ENCODE peak calls at places on chromosome 18, in ten cellular contexts. One of them, this sample, is unnamed.

GRCh38 chr18:50446629-50447028 is 71.8 kb downstream of the SKA1 start:
- DNase-seq in breast epithelium: no peak
- DNase-seq in brain microvascular endothelial cell: no peak
- DNase-seq in hepatocyte: no peak
- DNase-seq in IMR-90: no peak
- DNase-seq in ovary: no peak
- DNase-seq in adrenal gland: no peak
- DNase-seq in CD8-positive, alpha-beta T cell: no peak
- DNase-seq in K562: no peak
- DNase-seq in left ventricle myocardium inferior: no peak
- DNase-seq in this sample: no peak

GRCh38 chr18:65544701-65545100 is 206.1 kb upstream of the CDH7 start:
- DNase-seq in breast epithelium: no peak
- DNase-seq in brain microvascular endothelial cell: no peak
- DNase-seq in hepatocyte: no peak
- DNase-seq in IMR-90: no peak
- DNase-seq in ovary: no peak
- DNase-seq in adrenal gland: no peak
- DNase-seq in CD8-positive, alpha-beta T cell: no peak
- DNase-seq in K562: no peak
- DNase-seq in left ventricle myocardium inferior: no peak
- DNase-seq in this sample: no peak

GRCh38 chr18:55272510-55273243 is 313.4 kb upstream of the CCDC68 start:
- DNase-seq in breast epithelium: no peak
- DNase-seq in brain microvascular endothelial cell: no peak
- DNase-seq in hepatocyte: no peak
- DNase-seq in IMR-90: peak
- DNase-seq in ovary: no peak
- DNase-seq in adrenal gland: no peak
- DNase-seq in CD8-positive, alpha-beta T cell: no peak
- DNase-seq in K562: no peak
- DNase-seq in left ventricle myocardium inferior: no peak
- DNase-seq in this sample: no peak

GRCh38 chr18:57561728-57562423 is 24.6 kb downstream of the FECH start:
- DNase-seq in breast epithelium: no peak
- DNase-seq in brain microvascular endothelial cell: peak
- DNase-seq in hepatocyte: peak
- DNase-seq in IMR-90: peak
- DNase-seq in ovary: no peak
- DNase-seq in adrenal gland: no peak
- DNase-seq in CD8-positive, alpha-beta T cell: no peak
- DNase-seq in K562: peak
- DNase-seq in left ventricle myocardium inferior: no peak
- DNase-seq in this sample: no peak

GRCh38 chr18:46152808-46153617 is 48.8 kb downstream of the HAUS1 start:
- DNase-seq in breast epithelium: no peak
- DNase-seq in brain microvascular endothelial cell: no peak
- DNase-seq in hepatocyte: no peak
- DNase-seq in IMR-90: no peak
- DNase-seq in ovary: no peak
- DNase-seq in adrenal gland: no peak
- DNase-seq in CD8-positive, alpha-beta T cell: no peak
- DNase-seq in K562: peak
- DNase-seq in left ventricle myocardium inferior: no peak
- DNase-seq in this sample: no peak

GRCh38 chr18:74351354-74351753 is 35.7 kb downstream of the C18orf63 start:
- DNase-seq in breast epithelium: no peak
- DNase-seq in brain microvascular endothelial cell: peak
- DNase-seq in hepatocyte: no peak
- DNase-seq in IMR-90: peak
- DNase-seq in ovary: no peak
- DNase-seq in adrenal gland: no peak
- DNase-seq in CD8-positive, alpha-beta T cell: no peak
- DNase-seq in K562: no peak
- DNase-seq in left ventricle myocardium inferior: no peak
- DNase-seq in this sample: no peak

GRCh38 chr18:7117390-7118355 is at the start of gene LAMA1:
- DNase-seq in breast epithelium: no peak
- DNase-seq in brain microvascular endothelial cell: no peak
- DNase-seq in hepatocyte: peak
- DNase-seq in IMR-90: peak
- DNase-seq in ovary: peak
- DNase-seq in adrenal gland: no peak
- DNase-seq in CD8-positive, alpha-beta T cell: no peak
- DNase-seq in K562: no peak
- DNase-seq in left ventricle myocardium inferior: no peak
- DNase-seq in this sample: no peak

GRCh38 chr18:38563396-38563980 is 997.9 kb upstream of the CELF4 start:
- DNase-seq in breast epithelium: no peak
- DNase-seq in brain microvascular endothelial cell: no peak
- DNase-seq in hepatocyte: no peak
- DNase-seq in IMR-90: no peak
- DNase-seq in ovary: no peak
- DNase-seq in adrenal gland: no peak
- DNase-seq in CD8-positive, alpha-beta T cell: no peak
- DNase-seq in K562: no peak
- DNase-seq in left ventricle myocardium inferior: no peak
- DNase-seq in this sample: no peak

GRCh38 chr18:63160172-63160995 is 159.2 kb downstream of the BCL2 start:
- DNase-seq in breast epithelium: no peak
- DNase-seq in brain microvascular endothelial cell: no peak
- DNase-seq in hepatocyte: no peak
- DNase-seq in IMR-90: no peak
- DNase-seq in ovary: no peak
- DNase-seq in adrenal gland: no peak
- DNase-seq in CD8-positive, alpha-beta T cell: no peak
- DNase-seq in K562: no peak
- DNase-seq in left ventricle myocardium inferior: no peak
- DNase-seq in this sample: no peak

GRCh38 chr18:22168360-22168921 is 948 bp upstream of the GATA6 start:
- DNase-seq in breast epithelium: no peak
- DNase-seq in brain microvascular endothelial cell: no peak
- DNase-seq in hepatocyte: peak
- DNase-seq in IMR-90: no peak
- DNase-seq in ovary: no peak
- DNase-seq in adrenal gland: peak
- DNase-seq in CD8-positive, alpha-beta T cell: no peak
- DNase-seq in K562: peak
- DNase-seq in left ventricle myocardium inferior: no peak
- DNase-seq in this sample: peak

GRCh38 chr18:70621710-70622109 is 332.9 kb downstream of the SOCS6 start:
- DNase-seq in breast epithelium: no peak
- DNase-seq in brain microvascular endothelial cell: no peak
- DNase-seq in hepatocyte: no peak
- DNase-seq in IMR-90: no peak
- DNase-seq in ovary: no peak
- DNase-seq in adrenal gland: no peak
- DNase-seq in CD8-positive, alpha-beta T cell: no peak
- DNase-seq in K562: no peak
- DNase-seq in left ventricle myocardium inferior: no peak
- DNase-seq in this sample: no peak

DNA sequence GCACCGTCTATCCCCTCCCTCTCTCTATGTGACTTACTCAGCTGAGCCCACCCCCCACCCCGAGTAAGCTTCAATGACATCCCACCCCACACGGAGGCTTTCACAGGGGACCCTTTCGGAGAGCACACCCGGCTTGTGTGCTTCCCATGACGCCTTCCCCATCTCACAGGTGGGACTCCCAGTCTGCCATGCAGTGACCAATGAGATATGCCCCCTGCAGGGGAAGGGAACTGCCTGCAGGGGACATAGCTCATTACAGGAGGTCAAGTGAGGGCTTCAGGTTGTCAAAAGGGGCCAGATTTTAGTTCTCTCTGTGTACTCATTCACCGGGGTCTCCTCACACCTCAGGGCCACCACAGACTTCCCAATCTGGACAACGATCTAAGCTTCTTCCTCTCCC is 112.6 kb downstream of the GAREM1 start:
- DNase-seq in breast epithelium: no peak
- DNase-seq in brain microvascular endothelial cell: no peak
- DNase-seq in hepatocyte: no peak
- DNase-seq in IMR-90: no peak
- DNase-seq in ovary: no peak
- DNase-seq in adrenal gland: no peak
- DNase-seq in CD8-positive, alpha-beta T cell: no peak
- DNase-seq in K562: no peak
- DNase-seq in left ventricle myocardium inferior: no peak
- DNase-seq in this sample: no peak
- TF ChIP-seq CTCF in breast epithelium: no peak
- TF ChIP-seq CTCF in brain microvascular endothelial cell: peak
- TF ChIP-seq CTCF in hepatocyte: no peak
- TF ChIP-seq CTCF in IMR-90: no peak
- TF ChIP-seq CTCF in ovary: no peak
- TF ChIP-seq CTCF in adrenal gland: no peak
- TF ChIP-seq CTCF in CD8-positive, alpha-beta T cell: no peak
- TF ChIP-seq CTCF in K562: no peak
- TF ChIP-seq CTCF in left ventricle myocardium inferior: peak
- TF ChIP-seq CTCF in this sample: no peak

DNA sequence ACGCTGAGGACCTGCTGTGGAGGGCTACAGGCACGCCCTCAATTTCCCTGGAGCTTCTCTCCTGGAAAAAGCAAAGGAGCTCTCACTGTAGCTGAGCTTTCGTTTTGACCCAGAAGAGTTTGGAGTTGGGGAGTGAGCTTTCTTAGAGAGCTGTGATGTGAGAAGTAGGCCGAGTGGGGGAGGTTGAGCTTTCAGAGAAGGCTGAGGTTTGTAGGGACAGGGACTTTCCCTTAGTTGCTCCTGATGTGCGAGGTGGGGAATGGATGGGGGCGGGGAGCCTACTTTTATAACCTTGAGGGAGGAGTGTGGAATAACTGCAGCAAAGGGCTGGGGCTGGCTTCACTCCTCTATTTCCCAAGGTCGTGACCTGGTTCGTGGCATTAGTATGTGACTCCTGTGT is 47.1 kb downstream of the ZNF532 start:
- DNase-seq in breast epithelium: no peak
- DNase-seq in brain microvascular endothelial cell: peak
- DNase-seq in hepatocyte: peak
- DNase-seq in IMR-90: peak
- DNase-seq in ovary: peak
- DNase-seq in adrenal gland: peak
- DNase-seq in CD8-positive, alpha-beta T cell: no peak
- DNase-seq in K562: no peak
- DNase-seq in left ventricle myocardium inferior: peak
- DNase-seq in this sample: no peak
- H3K27ac ChIP-seq in breast epithelium: peak
- H3K27ac ChIP-seq in brain microvascular endothelial cell: peak
- H3K27ac ChIP-seq in hepatocyte: peak
- H3K27ac ChIP-seq in IMR-90: peak
- H3K27ac ChIP-seq in ovary: no peak
- H3K27ac ChIP-seq in adrenal gland: no peak
- H3K27ac ChIP-seq in CD8-positive, alpha-beta T cell: no peak
- H3K27ac ChIP-seq in K562: no peak
- H3K27ac ChIP-seq in left ventricle myocardium inferior: peak
- H3K27ac ChIP-seq in this sample: peak

GRCh38 chr18:28110924-28111323 is 66.0 kb downstream of the CDH2 start:
- DNase-seq in breast epithelium: no peak
- DNase-seq in brain microvascular endothelial cell: no peak
- DNase-seq in hepatocyte: no peak
- DNase-seq in IMR-90: no peak
- DNase-seq in ovary: no peak
- DNase-seq in adrenal gland: peak
- DNase-seq in CD8-positive, alpha-beta T cell: no peak
- DNase-seq in K562: no peak
- DNase-seq in left ventricle myocardium inferior: no peak
- DNase-seq in this sample: no peak

GRCh38 chr18:28109781-28110460 is 67.0 kb downstream of the CDH2 start:
- DNase-seq in breast epithelium: no peak
- DNase-seq in brain microvascular endothelial cell: no peak
- DNase-seq in hepatocyte: no peak
- DNase-seq in IMR-90: no peak
- DNase-seq in ovary: no peak
- DNase-seq in adrenal gland: no peak
- DNase-seq in CD8-positive, alpha-beta T cell: no peak
- DNase-seq in K562: no peak
- DNase-seq in left ventricle myocardium inferior: no peak
- DNase-seq in this sample: no peak

GRCh38 chr18:28113271-28114023 is 63.5 kb downstream of the CDH2 start:
- DNase-seq in breast epithelium: no peak
- DNase-seq in brain microvascular endothelial cell: no peak
- DNase-seq in hepatocyte: no peak
- DNase-seq in IMR-90: peak
- DNase-seq in ovary: no peak
- DNase-seq in adrenal gland: no peak
- DNase-seq in CD8-positive, alpha-beta T cell: no peak
- DNase-seq in K562: no peak
- DNase-seq in left ventricle myocardium inferior: no peak
- DNase-seq in this sample: no peak

GRCh38 chr18:28114472-28114871 is 62.5 kb downstream of the CDH2 start:
- DNase-seq in breast epithelium: no peak
- DNase-seq in brain microvascular endothelial cell: peak
- DNase-seq in hepatocyte: no peak
- DNase-seq in IMR-90: peak
- DNase-seq in ovary: no peak
- DNase-seq in adrenal gland: no peak
- DNase-seq in CD8-positive, alpha-beta T cell: no peak
- DNase-seq in K562: no peak
- DNase-seq in left ventricle myocardium inferior: no peak
- DNase-seq in this sample: no peak

DNA sequence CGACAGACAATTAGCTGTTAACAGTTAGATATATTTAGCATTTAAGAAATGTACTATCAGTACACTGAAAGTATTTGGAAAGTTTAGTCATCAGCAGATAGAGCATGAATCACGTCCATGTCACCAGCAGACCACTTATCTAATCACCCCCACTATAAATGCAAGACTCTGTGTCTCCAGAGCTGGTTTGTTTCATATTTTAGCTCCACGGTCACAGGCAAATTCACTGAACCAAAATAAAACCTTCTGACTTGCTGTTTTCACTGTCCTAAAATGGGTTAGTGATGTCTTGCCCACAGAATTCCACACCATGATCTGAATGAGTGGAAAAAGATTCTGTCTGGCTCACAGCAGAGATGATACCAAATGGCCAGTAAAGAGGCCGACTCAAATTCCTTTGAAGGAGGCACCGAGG is 64.9 kb downstream of the CDH2 start:
- DNase-seq in breast epithelium: no peak
- DNase-seq in brain microvascular endothelial cell: peak
- DNase-seq in hepatocyte: peak
- DNase-seq in IMR-90: peak
- DNase-seq in ovary: no peak
- DNase-seq in adrenal gland: no peak
- DNase-seq in CD8-positive, alpha-beta T cell: no peak
- DNase-seq in K562: no peak
- DNase-seq in left ventricle myocardium inferior: no peak
- DNase-seq in this sample: no peak
- H3K4me3 ChIP-seq in breast epithelium: no peak
- H3K4me3 ChIP-seq in brain microvascular endothelial cell: peak
- H3K4me3 ChIP-seq in hepatocyte: no peak
- H3K4me3 ChIP-seq in IMR-90: peak
- H3K4me3 ChIP-seq in ovary: no peak
- H3K4me3 ChIP-seq in adrenal gland: no peak
- H3K4me3 ChIP-seq in CD8-positive, alpha-beta T cell: no peak
- H3K4me3 ChIP-seq in K562: no peak
- H3K4me3 ChIP-seq in left ventricle myocardium inferior: peak
- H3K4me3 ChIP-seq in this sample: no peak

DNA sequence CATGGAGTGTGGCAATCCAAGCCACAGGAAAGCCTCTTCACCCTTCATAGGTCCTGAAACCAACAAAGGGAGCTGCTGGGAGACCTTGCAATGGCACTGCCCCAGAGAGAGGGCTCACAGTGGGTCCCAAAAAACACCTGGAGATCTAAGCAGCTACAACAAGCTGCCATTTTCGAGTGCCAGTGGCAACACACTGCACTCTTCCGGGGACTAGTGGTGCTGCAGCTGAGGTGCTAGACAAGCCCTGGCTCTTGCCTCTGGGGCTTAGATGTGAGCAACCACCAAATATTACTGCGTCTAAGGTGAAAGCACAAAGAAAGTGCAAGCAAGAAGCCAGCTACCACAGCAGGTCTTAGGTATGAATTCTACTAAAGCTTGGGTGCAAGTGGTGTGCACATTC is 192.9 kb downstream of the NOL4 start:
- DNase-seq in breast epithelium: no peak
- DNase-seq in brain microvascular endothelial cell: no peak
- DNase-seq in hepatocyte: no peak
- DNase-seq in IMR-90: no peak
- DNase-seq in ovary: no peak
- DNase-seq in adrenal gland: no peak
- DNase-seq in CD8-positive, alpha-beta T cell: no peak
- DNase-seq in K562: no peak
- DNase-seq in left ventricle myocardium inferior: no peak
- DNase-seq in this sample: no peak
- TF ChIP-seq CTCF in breast epithelium: no peak
- TF ChIP-seq CTCF in brain microvascular endothelial cell: no peak
- TF ChIP-seq CTCF in hepatocyte: no peak
- TF ChIP-seq CTCF in IMR-90: no peak
- TF ChIP-seq CTCF in ovary: no peak
- TF ChIP-seq CTCF in adrenal gland: no peak
- TF ChIP-seq CTCF in CD8-positive, alpha-beta T cell: no peak
- TF ChIP-seq CTCF in K562: no peak
- TF ChIP-seq CTCF in left ventricle myocardium inferior: no peak
- TF ChIP-seq CTCF in this sample: no peak